ENCODE peak calls at places on chromosomes 1 and 21, in four cellular contexts. D is GM12864, C is GM23248, T is mammary epithelial cell. B is an unnamed sample.

GRCh38 chr1:94039514-94039870 is 81.5 kb downstream of the ABCA4 start:
- DNase-seq in D (no peak), C (peak; percentile 79), T (no peak), B (no peak)

GRCh38 chr1:8571200-8571984 is 246.0 kb downstream of the RERE start:
- DNase-seq in D (no peak), C (peak; percentile 77), T (peak; percentile 24), B (no peak)

GRCh38 chr1:22710688-22711024 is at the start of gene EPHB2:
- DNase-seq in D (no peak), C (peak; percentile 75), T (peak; percentile 24), B (no peak)

GRCh38 chr1:68975534-68975933 is 478.7 kb upstream of the DEPDC1 start:
- DNase-seq in D (no peak), C (no peak), T (peak; percentile 32), B (no peak)

GRCh38 chr1:101088431-101088830 is 62.8 kb upstream of the DPH5 start:
- DNase-seq in D (no peak), C (peak; percentile 14), T (no peak), B (no peak)

GRCh38 chr1:3942416-3943122 is 42.5 kb upstream of the C1orf174 start:
- DNase-seq in D (no peak), C (no peak), T (no peak), B (no peak)

GRCh38 chr1:41794031-41794430 is 124.7 kb downstream of the HIVEP3 start:
- DNase-seq in D (no peak), C (no peak), T (no peak), B (no peak)

GRCh38 chr1:219837274-219837993 is 90.9 kb downstream of the SLC30A10 start:
- DNase-seq in D (no peak), C (peak; percentile 61), T (peak; percentile 42), B (peak; percentile 8)

GRCh38 chr1:105100102-105100501 is 1350.4 kb downstream of the AMY1C start:
- DNase-seq in D (no peak), C (no peak), T (no peak), B (no peak)

GRCh38 chr21:9772348-9772672 is 749.1 kb upstream of the TPTE start:
- DNase-seq in D (no peak), C (no peak), T (no peak), B (no peak)

GRCh38 chr1:95095833-95096217 is 21.3 kb upstream of the TLCD4 start:
- DNase-seq in D (peak; percentile 47), C (no peak), T (no peak), B (peak; percentile 49)

GRCh38 chr1:246265481-246265880 is 241.6 kb downstream of the SMYD3 start:
- DNase-seq in D (no peak), C (no peak), T (no peak), B (no peak)

GRCh38 chr1:15324867-15325335 is 77.9 kb downstream of the FHAD1 start:
- DNase-seq in D (no peak), C (no peak), T (no peak), B (no peak)

DNA sequence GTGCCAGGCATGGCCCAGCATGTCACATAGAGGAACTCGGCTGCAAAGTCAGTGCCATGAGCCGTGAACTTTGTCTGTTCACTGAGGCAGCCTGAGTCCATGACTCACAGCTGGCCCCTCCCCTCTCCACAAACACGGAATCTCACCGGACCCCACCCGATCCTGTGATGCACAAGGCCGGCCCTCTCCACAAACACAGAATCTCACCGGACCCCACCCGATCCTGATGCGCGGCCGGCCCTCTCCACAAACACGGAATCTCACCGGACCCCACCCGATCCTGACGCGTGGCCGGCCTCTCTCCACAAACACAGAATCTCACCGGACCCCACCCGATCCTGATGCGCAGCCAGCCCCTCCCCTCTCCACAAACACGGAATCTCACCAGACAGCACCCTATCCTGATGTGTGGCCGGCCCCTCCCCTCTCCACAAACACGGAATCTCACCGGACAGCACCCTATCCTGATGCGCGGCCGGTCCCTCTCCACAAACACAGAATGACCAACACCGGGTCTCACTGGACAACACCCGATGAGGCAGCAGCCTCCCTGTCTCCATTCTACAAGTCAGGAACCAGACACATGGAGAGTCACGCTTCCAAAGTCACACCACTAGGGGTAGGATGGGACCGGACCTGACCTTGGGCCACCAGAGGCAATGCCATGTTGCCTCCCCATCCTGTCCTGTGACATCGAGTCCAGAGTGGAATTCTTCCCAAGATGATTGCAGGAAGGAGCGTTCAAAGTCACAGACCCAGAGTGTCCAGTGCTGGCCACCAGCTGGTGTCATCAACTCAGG is 39.6 kb upstream of the GPR153 start:
- DNase-seq in D (no peak), C (peak; percentile 36), T (peak; percentile 27), B (no peak)
- H3K4me3 ChIP-seq in D (no peak overlapping the region), C (no peak overlapping the region), T (no peak overlapping the region), B (no peak overlapping the region)

GRCh38 chr21:33069243-33069642 is 698 bp upstream of the OLIG1 start:
- DNase-seq in D (no peak), C (no peak), T (no peak), B (no peak)

GRCh38 chr21:33070921-33071877 is 1.3 kb downstream of the OLIG1 start:
- DNase-seq in D (no peak), C (peak; percentile 13), T (peak; percentile 25), B (peak; percentile 26)

GRCh38 chr21:33071878-33072306 is 2.0 kb downstream of the OLIG1 start:
- DNase-seq in D (no peak), C (peak; percentile 31), T (peak; percentile 16), B (peak; percentile 18)

GRCh38 chr21:33069645-33069993 is 322 bp upstream of the OLIG1 start:
- DNase-seq in D (no peak), C (no peak), T (no peak), B (no peak)

DNA sequence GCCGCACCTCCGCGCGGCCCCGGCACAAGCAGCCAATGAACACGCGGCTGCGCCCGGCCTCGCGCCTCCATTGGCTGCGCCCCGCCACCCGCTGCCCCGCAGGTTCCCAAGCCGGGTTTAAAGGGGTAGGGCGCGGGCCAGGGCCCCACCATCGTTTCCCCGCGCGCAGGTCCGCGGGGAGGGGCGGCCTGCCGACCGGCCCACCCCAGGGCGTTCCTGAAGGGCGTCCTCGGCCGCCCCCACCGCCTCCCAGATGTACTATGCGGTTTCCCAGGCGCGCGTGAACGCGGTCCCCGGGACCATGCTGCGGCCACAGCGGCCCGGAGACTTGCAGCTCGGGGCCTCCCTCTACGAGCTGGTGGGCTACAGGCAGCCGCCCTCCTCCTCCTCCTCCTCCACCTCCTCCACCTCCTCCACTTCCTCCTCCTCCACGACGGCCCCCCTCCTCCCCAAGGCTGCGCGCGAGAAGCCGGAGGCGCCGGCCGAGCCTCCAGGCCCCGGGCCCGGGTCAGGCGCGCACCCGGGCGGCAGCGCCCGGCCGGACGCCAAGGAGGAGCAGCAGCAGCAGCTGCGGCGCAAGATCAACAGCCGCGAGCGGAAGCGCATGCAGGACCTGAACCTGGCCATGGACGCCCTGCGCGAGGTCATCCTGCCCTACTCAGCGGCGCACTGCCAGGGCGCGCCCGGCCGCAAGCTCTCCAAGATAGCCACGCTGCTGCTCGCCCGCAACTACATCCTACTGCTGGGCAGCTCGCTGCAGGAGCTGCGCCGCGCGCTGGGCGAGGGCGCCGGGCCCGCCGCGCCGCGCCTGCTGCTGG is at the start of gene OLIG1:
- DNase-seq in D (no peak), C (peak; percentile 35), T (peak; percentile 32), B (peak; percentile 26)
- H3K4me3 ChIP-seq in D (no peak within 1 kb of the TSS), C (no peak within 1 kb of the TSS), T (peak within 1 kb of the TSS; percentile 20), B (no peak within 1 kb of the TSS)

GRCh38 chr1:63924600-63924999 is 150.8 kb downstream of the ROR1 start:
- DNase-seq in D (no peak), C (no peak), T (no peak), B (no peak)
- H3K4me3 ChIP-seq in D (no peak overlapping the region), C (no peak overlapping the region), T (no peak overlapping the region), B (no peak overlapping the region)

DNA sequence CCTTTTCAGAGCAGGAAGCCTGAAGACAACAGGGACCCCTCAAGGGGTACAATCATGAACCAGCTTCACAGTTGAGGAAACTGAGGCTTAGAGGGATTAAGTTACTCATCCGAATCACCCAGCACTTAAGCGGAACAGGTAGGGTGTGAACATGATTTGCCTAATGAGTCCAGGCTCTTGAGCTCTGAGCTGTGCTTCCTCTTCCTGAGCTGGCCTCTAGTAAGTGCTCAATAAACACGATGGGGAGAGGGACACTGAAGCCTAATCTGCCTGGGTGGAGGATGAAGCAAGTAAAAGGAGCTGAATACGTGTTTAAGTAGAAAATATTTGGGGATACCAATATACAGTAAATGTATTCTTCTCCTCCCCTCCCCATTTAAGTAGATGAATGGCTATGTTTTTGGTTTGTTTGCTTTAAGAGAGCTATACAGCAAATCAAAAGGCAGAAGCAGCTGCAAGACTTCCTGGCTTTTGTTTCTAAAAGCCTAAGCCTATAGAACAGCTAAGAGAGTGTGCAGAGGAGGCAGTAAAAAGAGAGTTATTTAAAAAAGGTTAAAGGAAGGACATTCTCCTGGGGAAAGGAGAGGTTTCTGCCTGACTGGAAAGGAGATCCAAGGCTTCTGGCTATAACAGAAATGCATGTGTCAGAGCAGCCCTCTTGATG is 20.5 kb downstream of the STPG1 start:
- DNase-seq in D (no peak), C (peak; percentile 27), T (no peak), B (peak; percentile 51)
- H3K4me3 ChIP-seq in D (no peak overlapping the region), C (no peak overlapping the region), T (no peak overlapping the region), B (peak overlapping the region; percentile 1)

DNA sequence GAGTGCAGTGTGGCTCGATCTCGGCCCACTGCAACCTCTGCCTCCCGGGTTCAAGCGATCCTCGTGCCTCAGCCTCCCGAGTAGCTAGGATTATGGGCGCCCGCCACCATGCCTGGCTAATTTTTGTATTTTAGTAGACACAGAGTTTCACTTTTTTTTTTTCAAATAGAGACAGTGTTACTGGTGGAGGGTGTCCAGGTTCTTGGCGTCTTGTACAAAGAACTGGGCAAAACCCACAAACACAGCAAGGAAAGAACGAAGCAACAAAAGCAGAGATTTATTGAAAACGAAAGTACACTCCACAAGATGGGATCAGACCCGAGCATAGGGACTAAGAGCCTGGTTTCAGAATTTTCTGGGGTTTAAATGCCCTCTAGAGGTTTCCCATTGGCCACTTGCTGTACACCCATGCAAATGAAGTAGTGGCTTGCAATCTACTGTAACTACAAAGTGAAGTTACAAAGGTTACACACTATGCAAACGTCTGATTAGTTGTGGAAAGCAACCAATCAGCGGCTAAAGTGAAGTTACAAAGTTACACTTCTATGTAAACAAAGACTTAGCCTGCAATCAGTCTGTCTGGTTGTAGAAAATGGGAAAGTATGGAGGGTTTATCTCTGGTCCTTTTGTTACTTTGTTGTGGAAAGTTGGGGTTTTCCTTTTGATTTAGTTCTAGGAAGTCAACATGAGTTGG is 199.1 kb downstream of the DYRK1A start:
- DNase-seq in D (no peak), C (peak; percentile 74), T (no peak), B (no peak)
- H3K4me3 ChIP-seq in D (no peak overlapping the region), C (peak overlapping the region; percentile 81), T (no peak overlapping the region), B (no peak overlapping the region)

GRCh38 chr21:31161157-31161556 is 122.9 kb upstream of the KRTAP19-8 start:
- DNase-seq in D (no peak), C (peak; percentile 87), T (peak; percentile 71), B (no peak)
- H3K4me3 ChIP-seq in D (no peak overlapping the region), C (peak overlapping the region; percentile 57), T (no peak overlapping the region), B (no peak overlapping the region)

GRCh38 chr1:30748699-30749401 is 8.7 kb downstream of the LAPTM5 start:
- DNase-seq in D (no peak), C (no peak), T (no peak), B (no peak)
- H3K4me3 ChIP-seq in D (peak overlapping the region; percentile 92), C (no peak overlapping the region), T (no peak overlapping the region), B (peak overlapping the region; percentile 99)

GRCh38 chr1:28241633-28242241 is 5.8 kb downstream of the ATP5IF1 start:
- DNase-seq in D (no peak), C (no peak), T (peak; percentile 73), B (no peak)

GRCh38 chr1:28243685-28244439 is 7.9 kb downstream of the ATP5IF1 start:
- DNase-seq in D (no peak), C (no peak), T (peak; percentile 35), B (no peak)

GRCh38 chr1:28246427-28246832 is 10.5 kb downstream of the ATP5IF1 start:
- DNase-seq in D (peak; percentile 83), C (peak; percentile 63), T (peak; percentile 67), B (peak; percentile 55)

GRCh38 chr1:28247603-28248272 is 11.6 kb upstream of the SESN2 start:
- DNase-seq in D (no peak), C (no peak), T (no peak), B (no peak)

GRCh38 chr1:28244549-28245251 is 8.8 kb downstream of the ATP5IF1 start:
- DNase-seq in D (peak; percentile 89), C (no peak), T (no peak), B (peak; percentile 73)
- H3K4me3 ChIP-seq in D (peak overlapping the region; percentile 30), C (no peak overlapping the region), T (no peak overlapping the region), B (peak overlapping the region; percentile 2)

B was measured in GM06990.